ENCODE peak calls at places on chromosomes 13 and 19, in five cellular contexts. J, C, Z, H and F are unnamed samples. For H3K9me3, the result is how much of the 10 kb centered on the place peaks cover.

GRCh38 chr19:10389863-10390262 is 9.5 kb upstream of the TYK2 start:
- DNase-seq in J (peak), C (no peak), Z (no peak), H (peak), F (no peak)

GRCh38 chr19:29579308-29579910 is 26.7 kb upstream of the POP4 start:
- DNase-seq in J (no peak), C (no peak), Z (no peak), H (no peak), F (no peak)

GRCh38 chr19:6602729-6603114 is 11.8 kb upstream of the CD70 start:
- DNase-seq in J (no peak), C (no peak), Z (no peak), H (no peak), F (no peak)

GRCh38 chr19:46494936-46495788 is 505 bp downstream of the PNMA8B start:
- DNase-seq in J (peak), C (no peak), Z (no peak), H (no peak), F (no peak)

GRCh38 chr19:19217110-19217509 is 5.4 kb downstream of the NCAN start:
- DNase-seq in J (no peak), C (no peak), Z (no peak), H (peak), F (no peak)

GRCh38 chr19:10471909-10472308 is 31.2 kb downstream of the KEAP1 start:
- DNase-seq in J (no peak), C (no peak), Z (no peak), H (peak), F (peak)

GRCh38 chr19:40603719-40604646 is 2.8 kb downstream of the LTBP4 start:
- DNase-seq in J (peak), C (peak), Z (peak), H (peak), F (peak)

GRCh38 chr13:72530471-72530870 is 197.0 kb downstream of the MZT1 start:
- DNase-seq in J (no peak), C (no peak), Z (no peak), H (no peak), F (no peak)

GRCh38 chr13:73059460-73060250 is 850 bp downstream of the KLF5 start:
- DNase-seq in J (peak), C (peak), Z (peak), H (peak), F (no peak)

GRCh38 chr13:22562116-22562515 is 618.7 kb upstream of the SGCG start:
- DNase-seq in J (no peak), C (no peak), Z (no peak), H (no peak), F (no peak)

GRCh38 chr13:41588899-41589298 is 131.5 kb downstream of the RGCC start:
- DNase-seq in J (no peak), C (no peak), Z (no peak), H (no peak), F (no peak)

GRCh38 chr13:101331731-101332130 is 84.6 kb downstream of the NALCN start:
- DNase-seq in J (peak), C (no peak), Z (no peak), H (no peak), F (no peak)

GRCh38 chr19:18225702-18226468 is at the start of gene PDE4C:
- DNase-seq in J (peak), C (no peak), Z (no peak), H (peak), F (no peak)

GRCh38 chr13:99778500-99778899 is 193.1 kb downstream of the ZIC5 start:
- DNase-seq in J (no peak), C (no peak), Z (no peak), H (peak), F (no peak)

GRCh38 chr13:51006067-51006800 is 96.6 kb downstream of the RNASEH2B start:
- DNase-seq in J (no peak), C (no peak), Z (no peak), H (no peak), F (no peak)

GRCh38 chr19:10510301-10510802 is 6.9 kb downstream of the S1PR5 start:
- DNase-seq in J (peak), C (no peak), Z (peak), H (peak), F (no peak)

GRCh38 chr19:38538793-38539528 is 78.8 kb downstream of the MAP4K1 start:
- DNase-seq in J (no peak), C (no peak), Z (no peak), H (no peak), F (no peak)

GRCh38 chr19:33280351-33280921 is 21.9 kb downstream of the CEBPA start:
- DNase-seq in J (no peak), C (no peak), Z (no peak), H (no peak), F (no peak)

GRCh38 chr19:16380943-16381755 is 56.5 kb downstream of the KLF2 start:
- DNase-seq in J (no peak), C (no peak), Z (no peak), H (no peak), F (no peak)

GRCh38 chr19:6464070-6464873 is at the start of gene CRB3:
- DNase-seq in J (peak), C (peak), Z (no peak), H (no peak), F (no peak)

GRCh38 chr19:49157445-49158224 is at the start of gene TRPM4:
- DNase-seq in J (peak), C (peak), Z (peak), H (no peak), F (no peak)

GRCh38 chr19:4539697-4540581 is at the start of gene LRG1:
- DNase-seq in J (no peak), C (peak), Z (no peak), H (no peak), F (no peak)

GRCh38 chr13:112450567-112451240 is 74.5 kb downstream of the SPACA7 start:
- DNase-seq in J (no peak), C (no peak), Z (no peak), H (no peak), F (no peak)

GRCh38 chr19:16821081-16821480 is 8.1 kb upstream of the SIN3B start:
- DNase-seq in J (no peak), C (no peak), Z (no peak), H (no peak), F (no peak)

GRCh38 chr19:2495651-2496316 is 19.9 kb downstream of the GADD45B start:
- DNase-seq in J (no peak), C (peak), Z (no peak), H (peak), F (no peak)

GRCh38 chr13:96617528-96617927 is 376.7 kb downstream of the OXGR1 start:
- DNase-seq in J (no peak), C (no peak), Z (no peak), H (no peak), F (no peak)

GRCh38 chr19:18738961-18739690 is 52.0 kb downstream of the COMP start:
- DNase-seq in J (no peak), C (no peak), Z (no peak), H (no peak), F (no peak)

DNA sequence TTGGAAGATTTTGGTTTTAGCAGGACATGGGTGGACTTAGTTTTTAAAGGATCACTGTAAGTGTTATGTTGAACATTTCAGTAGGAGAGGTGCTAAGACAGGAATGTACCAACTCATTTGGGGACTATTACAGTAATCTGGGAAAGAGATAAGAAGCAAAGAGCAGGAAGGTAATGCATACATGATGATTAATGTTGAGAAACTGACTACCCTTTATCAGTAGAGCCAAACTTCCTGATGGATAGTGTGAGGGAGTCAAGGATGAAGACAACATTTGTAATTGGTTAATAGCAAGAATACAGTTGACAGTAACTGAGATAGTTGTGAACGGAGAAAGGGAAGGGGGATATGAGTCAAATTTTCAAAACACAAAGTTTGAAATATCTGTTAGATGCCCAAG is 421.9 kb upstream of the PRR20A start:
- DNase-seq in J (no peak), C (no peak), Z (no peak), H (no peak), F (no peak)
- H3K9me3 ChIP-seq in J (under half), C (under half), Z (under half), H (under half), F (under half)

DNA sequence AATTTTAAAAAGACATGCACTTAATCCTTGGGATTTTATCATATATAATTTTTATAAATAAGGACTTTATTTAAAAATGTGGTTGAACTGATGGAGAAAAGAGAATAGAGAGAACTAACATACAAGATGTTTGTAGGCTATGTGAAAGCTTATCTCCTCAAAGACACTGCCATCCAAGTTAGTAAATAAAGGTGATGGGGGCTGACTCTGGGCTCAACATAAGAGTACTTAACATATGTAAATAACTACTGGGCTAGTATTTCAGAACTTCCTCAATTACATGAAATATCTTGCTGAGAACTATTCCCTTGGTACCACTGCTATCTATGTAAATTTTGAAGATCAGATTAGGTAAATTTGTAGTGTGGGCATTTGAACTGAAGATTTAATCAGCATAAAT is 1017.3 kb upstream of the PCDH20 start:
- DNase-seq in J (no peak), C (no peak), Z (no peak), H (peak), F (no peak)
- H3K9ac ChIP-seq in J (no peak), C (no peak), Z (no peak), H (no peak), F (no peak)

DNA sequence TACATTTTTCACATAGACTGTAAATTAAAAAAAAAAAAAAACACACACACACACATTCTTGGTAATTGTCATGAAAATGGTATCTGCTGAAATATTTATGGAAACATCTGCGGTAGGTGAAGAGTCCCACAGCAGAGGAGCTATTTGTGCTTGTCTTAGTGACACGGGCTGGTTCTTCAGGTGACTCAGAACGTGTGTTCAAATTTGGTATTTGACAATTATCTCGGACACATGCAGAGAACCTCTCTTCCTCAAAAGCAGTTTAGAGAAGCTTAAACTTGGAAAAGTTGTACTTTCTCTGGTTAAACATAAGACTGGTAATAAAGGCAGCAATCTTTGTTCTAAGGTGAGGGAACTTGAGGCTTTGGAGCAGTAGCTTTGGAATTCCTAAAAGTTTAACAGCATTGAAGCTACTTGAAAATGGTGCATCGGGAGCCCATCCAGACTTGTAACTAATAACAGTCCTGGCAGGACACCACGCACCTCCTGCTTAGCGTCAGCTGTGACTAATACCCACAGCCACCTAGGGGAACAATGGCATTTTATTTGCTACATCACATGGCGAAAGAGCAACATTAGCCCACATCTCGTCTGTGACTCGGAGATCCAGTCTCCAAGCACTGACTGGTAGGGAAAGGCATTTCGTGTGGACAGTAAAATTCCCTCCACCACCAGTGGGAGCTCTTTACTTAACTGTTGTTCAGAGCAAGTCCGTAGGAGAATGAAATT is 1505.1 kb upstream of the SLC10A2 start:
- DNase-seq in J (peak), C (peak), Z (peak), H (peak), F (no peak)
- H3K9me3 ChIP-seq in J (under half), C (under half), Z (under half), H (under half), F (under half)

GRCh38 chr13:48009298-48009697 is 8.2 kb upstream of the SUCLA2 start:
- DNase-seq in J (no peak), C (peak), Z (no peak), H (no peak), F (no peak)

GRCh38 chr13:48004201-48004600 is 3.1 kb upstream of the SUCLA2 start:
- DNase-seq in J (no peak), C (no peak), Z (no peak), H (no peak), F (no peak)

GRCh38 chr13:48010698-48011097 is 9.6 kb upstream of the SUCLA2 start:
- DNase-seq in J (no peak), C (no peak), Z (no peak), H (no peak), F (no peak)

GRCh38 chr13:48001127-48001881 is at the start of gene SUCLA2:
- DNase-seq in J (peak), C (peak), Z (peak), H (peak), F (no peak)

GRCh38 chr13:48006396-48006795 is 5.3 kb upstream of the SUCLA2 start:
- DNase-seq in J (no peak), C (no peak), Z (no peak), H (no peak), F (no peak)
- H3K9ac ChIP-seq in J (no peak), C (no peak), Z (no peak), H (no peak), F (no peak)

GRCh38 chr19:57031156-57031555 is 88.6 kb upstream of the USP29 start:
- DNase-seq in J (no peak), C (no peak), Z (no peak), H (no peak), F (no peak)

GRCh38 chr19:57027360-57027759 is 92.4 kb upstream of the USP29 start:
- DNase-seq in J (no peak), C (no peak), Z (no peak), H (no peak), F (no peak)

GRCh38 chr19:57028804-57029525 is 90.8 kb upstream of the USP29 start:
- DNase-seq in J (no peak), C (no peak), Z (no peak), H (no peak), F (no peak)

GRCh38 chr19:57025491-57025890 is 94.3 kb upstream of the USP29 start:
- DNase-seq in J (no peak), C (no peak), Z (no peak), H (no peak), F (no peak)

GRCh38 chr19:57026476-57026875 is 93.3 kb upstream of the USP29 start:
- DNase-seq in J (no peak), C (no peak), Z (no peak), H (no peak), F (no peak)
- H3K9me3 ChIP-seq in J (under half), C (under half), Z (under half), H (under half), F (under half)

DNA sequence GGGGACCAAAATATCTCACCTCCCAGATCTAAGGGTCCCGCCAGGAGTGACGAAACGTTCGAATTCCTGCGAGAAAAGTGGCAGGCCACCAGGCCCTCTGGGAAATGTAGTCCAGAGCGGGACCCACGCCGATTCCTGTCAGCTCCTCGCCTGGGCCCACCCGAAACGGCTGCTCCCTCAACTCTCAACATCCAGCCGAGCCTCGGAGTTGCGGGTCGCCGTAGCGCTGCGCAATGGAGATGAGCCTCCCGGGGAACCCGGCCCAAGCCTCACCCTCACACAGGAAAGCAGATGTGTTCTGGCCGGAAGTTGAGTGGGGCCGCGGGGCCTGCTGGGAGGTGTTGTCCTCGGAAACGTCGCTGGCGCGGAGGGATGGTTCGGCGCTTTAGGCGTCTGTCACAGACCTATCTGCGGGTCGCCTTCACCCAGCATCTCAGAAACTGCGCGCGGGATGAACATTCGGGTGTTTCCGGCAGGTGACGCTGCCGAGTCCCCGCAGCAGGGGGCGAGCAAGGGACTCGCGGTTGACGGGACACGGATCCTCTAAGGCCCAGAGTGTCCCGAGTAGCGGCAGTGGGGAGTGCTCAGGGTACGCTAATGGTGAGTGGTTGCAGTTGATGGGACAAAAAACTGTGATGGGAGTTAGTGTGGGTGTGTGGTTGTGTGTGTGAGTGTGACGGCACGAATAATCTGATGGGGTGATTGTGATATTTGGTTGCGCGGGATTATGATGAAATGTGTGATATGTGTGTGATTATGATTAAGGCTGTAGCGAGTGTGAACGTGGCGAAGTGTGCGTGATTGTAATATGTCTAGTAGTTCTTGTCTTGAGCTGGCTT is at the start of the genes ZNF568 and ZNF829:
- DNase-seq in J (peak), C (peak), Z (peak), H (peak), F (peak)
- H3K9ac ChIP-seq in J (peak), C (peak), Z (peak), H (peak), F (peak)

GRCh38 chr19:14632286-14632685 is 42.4 kb downstream of the ADGRE3 start:
- DNase-seq in J (no peak), C (peak), Z (no peak), H (peak), F (peak)

GRCh38 chr19:14629557-14629956 is 45.1 kb downstream of the ADGRE3 start:
- DNase-seq in J (no peak), C (no peak), Z (no peak), H (no peak), F (no peak)
- H3K9me3 ChIP-seq in J (under half), C (under half), Z (under half), H (under half), F (under half)